ENCODE peak calls at places on chromosome 1, in nine cellular contexts. One of them, this sample, is unnamed.

GRCh38 chr1:41919764-41920397 is 1.2 kb upstream of the HIVEP3 start:
- DNase-seq in mucosa of descending colon: peak
- DNase-seq in cardiac muscle cell: peak
- DNase-seq in fibroblast of mammary gland: no peak
- DNase-seq in H1: no peak
- DNase-seq in kidney epithelial cell: no peak
- DNase-seq in neural progenitor cell: peak
- DNase-seq in WTC11: peak
- DNase-seq in endothelial cell: no peak
- DNase-seq in this sample: peak

GRCh38 chr1:228902781-228903572 is 167.7 kb downstream of the RHOU start:
- DNase-seq in mucosa of descending colon: peak
- DNase-seq in fibroblast of mammary gland: peak
- DNase-seq in WTC11: no peak
- DNase-seq in neural progenitor cell: no peak
- DNase-seq in H1: no peak
- DNase-seq in endothelial cell: no peak
- DNase-seq in kidney epithelial cell: peak
- DNase-seq in cardiac muscle cell: no peak
- DNase-seq in this sample: no peak

GRCh38 chr1:52348704-52349301 is 17.2 kb downstream of the CC2D1B start:
- DNase-seq in WTC11: peak
- DNase-seq in cardiac muscle cell: peak
- DNase-seq in neural progenitor cell: peak
- DNase-seq in endothelial cell: peak
- DNase-seq in kidney epithelial cell: no peak
- DNase-seq in fibroblast of mammary gland: peak
- DNase-seq in H1: peak
- DNase-seq in mucosa of descending colon: no peak
- DNase-seq in this sample: no peak

GRCh38 chr1:161919229-161919628 is 104.4 kb downstream of the OLFML2B start:
- DNase-seq in neural progenitor cell: no peak
- DNase-seq in fibroblast of mammary gland: no peak
- DNase-seq in H1: no peak
- DNase-seq in mucosa of descending colon: no peak
- DNase-seq in endothelial cell: no peak
- DNase-seq in WTC11: no peak
- DNase-seq in kidney epithelial cell: no peak
- DNase-seq in cardiac muscle cell: no peak
- DNase-seq in this sample: no peak

GRCh38 chr1:160780398-160780755 is 15.6 kb upstream of the LY9 start:
- DNase-seq in kidney epithelial cell: no peak
- DNase-seq in WTC11: no peak
- DNase-seq in H1: no peak
- DNase-seq in mucosa of descending colon: no peak
- DNase-seq in endothelial cell: no peak
- DNase-seq in cardiac muscle cell: no peak
- DNase-seq in neural progenitor cell: no peak
- DNase-seq in fibroblast of mammary gland: no peak
- DNase-seq in this sample: no peak

GRCh38 chr1:109485001-109485400 is 1.3 kb downstream of the ATXN7L2 start:
- DNase-seq in neural progenitor cell: no peak
- DNase-seq in endothelial cell: no peak
- DNase-seq in kidney epithelial cell: no peak
- DNase-seq in mucosa of descending colon: no peak
- DNase-seq in WTC11: no peak
- DNase-seq in cardiac muscle cell: no peak
- DNase-seq in H1: no peak
- DNase-seq in fibroblast of mammary gland: peak
- DNase-seq in this sample: no peak

GRCh38 chr1:194338241-194338948 is 1152.0 kb upstream of the B3GALT2 start:
- DNase-seq in mucosa of descending colon: no peak
- DNase-seq in kidney epithelial cell: no peak
- DNase-seq in fibroblast of mammary gland: no peak
- DNase-seq in neural progenitor cell: no peak
- DNase-seq in endothelial cell: no peak
- DNase-seq in WTC11: no peak
- DNase-seq in cardiac muscle cell: no peak
- DNase-seq in H1: no peak
- DNase-seq in this sample: no peak

GRCh38 chr1:61056674-61057439 is 25.5 kb upstream of the NFIA start:
- DNase-seq in neural progenitor cell: peak
- DNase-seq in H1: no peak
- DNase-seq in WTC11: no peak
- DNase-seq in fibroblast of mammary gland: peak
- DNase-seq in endothelial cell: peak
- DNase-seq in cardiac muscle cell: peak
- DNase-seq in kidney epithelial cell: no peak
- DNase-seq in mucosa of descending colon: peak
- DNase-seq in this sample: no peak

GRCh38 chr1:186403632-186404031 is 28.0 kb downstream of the ODR4 start:
- DNase-seq in cardiac muscle cell: no peak
- DNase-seq in endothelial cell: no peak
- DNase-seq in neural progenitor cell: no peak
- DNase-seq in WTC11: no peak
- DNase-seq in mucosa of descending colon: no peak
- DNase-seq in H1: no peak
- DNase-seq in kidney epithelial cell: no peak
- DNase-seq in fibroblast of mammary gland: no peak
- DNase-seq in this sample: no peak

GRCh38 chr1:206803221-206803730 is 31.0 kb upstream of the IL10 start:
- DNase-seq in fibroblast of mammary gland: no peak
- DNase-seq in cardiac muscle cell: no peak
- DNase-seq in endothelial cell: no peak
- DNase-seq in WTC11: no peak
- DNase-seq in kidney epithelial cell: no peak
- DNase-seq in neural progenitor cell: no peak
- DNase-seq in mucosa of descending colon: no peak
- DNase-seq in H1: no peak
- DNase-seq in this sample: peak

GRCh38 chr1:95503371-95504145 is 269.5 kb downstream of the RWDD3 start:
- DNase-seq in kidney epithelial cell: no peak
- DNase-seq in H1: no peak
- DNase-seq in neural progenitor cell: no peak
- DNase-seq in WTC11: no peak
- DNase-seq in endothelial cell: no peak
- DNase-seq in mucosa of descending colon: no peak
- DNase-seq in fibroblast of mammary gland: no peak
- DNase-seq in cardiac muscle cell: no peak
- DNase-seq in this sample: no peak

GRCh38 chr1:43931711-43932660 is 1.6 kb upstream of the ARTN start:
- DNase-seq in neural progenitor cell: no peak
- DNase-seq in fibroblast of mammary gland: no peak
- DNase-seq in cardiac muscle cell: peak
- DNase-seq in mucosa of descending colon: no peak
- DNase-seq in WTC11: no peak
- DNase-seq in H1: no peak
- DNase-seq in endothelial cell: no peak
- DNase-seq in kidney epithelial cell: no peak
- DNase-seq in this sample: no peak

GRCh38 chr1:43930949-43931275 is 2.7 kb upstream of the ARTN start:
- DNase-seq in cardiac muscle cell: no peak
- DNase-seq in WTC11: no peak
- DNase-seq in fibroblast of mammary gland: no peak
- DNase-seq in mucosa of descending colon: no peak
- DNase-seq in H1: no peak
- DNase-seq in neural progenitor cell: no peak
- DNase-seq in endothelial cell: no peak
- DNase-seq in kidney epithelial cell: no peak
- DNase-seq in this sample: no peak

GRCh38 chr1:43932786-43933385 is 715 bp upstream of the ARTN start:
- DNase-seq in neural progenitor cell: no peak
- DNase-seq in fibroblast of mammary gland: peak
- DNase-seq in H1: no peak
- DNase-seq in kidney epithelial cell: no peak
- DNase-seq in cardiac muscle cell: no peak
- DNase-seq in mucosa of descending colon: no peak
- DNase-seq in endothelial cell: no peak
- DNase-seq in WTC11: no peak
- DNase-seq in this sample: peak

GRCh38 chr1:43933386-43934278 is at the start of gene ARTN:
- DNase-seq in endothelial cell: peak
- DNase-seq in H1: no peak
- DNase-seq in neural progenitor cell: peak
- DNase-seq in kidney epithelial cell: no peak
- DNase-seq in cardiac muscle cell: peak
- DNase-seq in WTC11: peak
- DNase-seq in fibroblast of mammary gland: no peak
- DNase-seq in mucosa of descending colon: peak
- DNase-seq in this sample: peak

DNA sequence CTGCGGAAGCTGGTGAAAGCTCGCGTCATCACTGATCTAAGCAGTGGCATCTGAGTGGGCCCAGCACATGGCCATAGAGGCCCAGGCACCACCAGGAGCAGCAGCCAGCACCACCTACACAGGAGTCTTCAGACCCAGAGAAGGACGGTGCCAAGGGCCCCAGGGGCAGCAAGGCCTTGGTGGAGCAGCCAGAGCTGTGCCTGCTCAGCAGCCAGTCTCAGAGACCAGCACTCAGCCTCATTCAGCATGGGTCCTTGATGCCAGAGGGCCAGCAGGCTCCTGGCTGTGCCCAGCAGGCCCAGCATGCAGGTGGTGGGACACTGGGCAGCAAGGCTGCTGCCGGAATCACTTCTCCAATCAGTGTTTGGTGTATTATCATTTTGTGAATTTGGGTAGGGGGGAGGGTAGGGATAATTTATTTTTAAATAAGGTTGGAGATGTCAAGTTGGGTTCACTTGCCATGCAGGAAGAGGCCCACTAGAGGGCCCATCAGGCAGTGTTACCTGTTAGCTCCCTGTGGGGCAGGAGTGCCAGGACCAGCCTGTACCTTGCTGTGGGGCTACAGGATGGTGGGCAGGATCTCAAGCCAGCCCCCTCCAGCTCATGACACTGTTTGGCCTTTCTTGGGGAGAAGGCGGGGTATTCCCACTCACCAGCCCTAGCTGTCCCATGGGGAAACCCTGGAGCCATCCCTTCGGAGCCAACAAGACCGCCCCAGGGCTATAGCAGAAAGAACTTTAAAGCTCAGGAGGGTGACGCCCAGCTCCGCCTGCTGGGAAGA is 3.2 kb upstream of the ARTN start:
- DNase-seq in H1: no peak
- DNase-seq in mucosa of descending colon: no peak
- DNase-seq in endothelial cell: peak
- DNase-seq in WTC11: peak
- DNase-seq in kidney epithelial cell: no peak
- DNase-seq in neural progenitor cell: peak
- DNase-seq in fibroblast of mammary gland: no peak
- DNase-seq in cardiac muscle cell: no peak
- DNase-seq in this sample: peak
- TF ChIP-seq CTCF in H1: peak
- TF ChIP-seq CTCF in mucosa of descending colon: peak
- TF ChIP-seq CTCF in endothelial cell: peak
- TF ChIP-seq CTCF in WTC11: peak
- TF ChIP-seq CTCF in kidney epithelial cell: peak
- TF ChIP-seq CTCF in neural progenitor cell: peak
- TF ChIP-seq CTCF in fibroblast of mammary gland: peak
- TF ChIP-seq CTCF in cardiac muscle cell: peak
- TF ChIP-seq CTCF in this sample: peak

DNA sequence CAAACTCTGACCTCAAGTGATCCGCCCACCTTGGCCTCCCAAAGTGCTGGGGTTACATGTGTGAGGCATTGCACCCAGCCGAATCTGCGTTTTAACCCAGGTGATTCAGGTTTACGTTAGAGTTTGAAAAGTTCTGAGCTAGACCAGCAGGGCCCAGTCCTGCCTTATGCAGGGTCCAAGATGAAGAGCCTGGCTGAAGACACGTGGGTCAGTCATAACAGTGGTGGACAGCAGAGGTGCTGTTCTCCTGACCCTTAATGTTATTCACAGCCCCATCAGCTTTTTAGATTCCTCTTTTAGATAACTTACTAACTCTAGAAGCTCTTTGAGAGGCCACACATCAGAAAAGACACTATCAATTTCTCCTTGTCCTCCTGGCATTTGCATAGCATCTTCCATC is 50.0 kb downstream of the GNG4 start:
- DNase-seq in mucosa of descending colon: no peak
- DNase-seq in endothelial cell: no peak
- DNase-seq in WTC11: no peak
- DNase-seq in kidney epithelial cell: no peak
- DNase-seq in fibroblast of mammary gland: no peak
- DNase-seq in H1: no peak
- DNase-seq in cardiac muscle cell: no peak
- DNase-seq in neural progenitor cell: no peak
- DNase-seq in this sample: no peak
- TF ChIP-seq CTCF in mucosa of descending colon: no peak
- TF ChIP-seq CTCF in endothelial cell: peak
- TF ChIP-seq CTCF in WTC11: no peak
- TF ChIP-seq CTCF in kidney epithelial cell: no peak
- TF ChIP-seq CTCF in fibroblast of mammary gland: no peak
- TF ChIP-seq CTCF in H1: no peak
- TF ChIP-seq CTCF in cardiac muscle cell: no peak
- TF ChIP-seq CTCF in neural progenitor cell: no peak
- TF ChIP-seq CTCF in this sample: no peak

GRCh38 chr1:16006552-16007485 is 2.8 kb downstream of the SRARP start:
- DNase-seq in cardiac muscle cell: no peak
- DNase-seq in WTC11: no peak
- DNase-seq in H1: no peak
- DNase-seq in neural progenitor cell: no peak
- DNase-seq in kidney epithelial cell: no peak
- DNase-seq in endothelial cell: no peak
- DNase-seq in fibroblast of mammary gland: peak
- DNase-seq in mucosa of descending colon: peak
- DNase-seq in this sample: peak
- TF ChIP-seq CTCF in cardiac muscle cell: peak
- TF ChIP-seq CTCF in WTC11: peak
- TF ChIP-seq CTCF in H1: peak
- TF ChIP-seq CTCF in neural progenitor cell: no peak
- TF ChIP-seq CTCF in kidney epithelial cell: no peak
- TF ChIP-seq CTCF in endothelial cell: no peak
- TF ChIP-seq CTCF in fibroblast of mammary gland: peak
- TF ChIP-seq CTCF in mucosa of descending colon: no peak
- TF ChIP-seq CTCF in this sample: peak

DNA sequence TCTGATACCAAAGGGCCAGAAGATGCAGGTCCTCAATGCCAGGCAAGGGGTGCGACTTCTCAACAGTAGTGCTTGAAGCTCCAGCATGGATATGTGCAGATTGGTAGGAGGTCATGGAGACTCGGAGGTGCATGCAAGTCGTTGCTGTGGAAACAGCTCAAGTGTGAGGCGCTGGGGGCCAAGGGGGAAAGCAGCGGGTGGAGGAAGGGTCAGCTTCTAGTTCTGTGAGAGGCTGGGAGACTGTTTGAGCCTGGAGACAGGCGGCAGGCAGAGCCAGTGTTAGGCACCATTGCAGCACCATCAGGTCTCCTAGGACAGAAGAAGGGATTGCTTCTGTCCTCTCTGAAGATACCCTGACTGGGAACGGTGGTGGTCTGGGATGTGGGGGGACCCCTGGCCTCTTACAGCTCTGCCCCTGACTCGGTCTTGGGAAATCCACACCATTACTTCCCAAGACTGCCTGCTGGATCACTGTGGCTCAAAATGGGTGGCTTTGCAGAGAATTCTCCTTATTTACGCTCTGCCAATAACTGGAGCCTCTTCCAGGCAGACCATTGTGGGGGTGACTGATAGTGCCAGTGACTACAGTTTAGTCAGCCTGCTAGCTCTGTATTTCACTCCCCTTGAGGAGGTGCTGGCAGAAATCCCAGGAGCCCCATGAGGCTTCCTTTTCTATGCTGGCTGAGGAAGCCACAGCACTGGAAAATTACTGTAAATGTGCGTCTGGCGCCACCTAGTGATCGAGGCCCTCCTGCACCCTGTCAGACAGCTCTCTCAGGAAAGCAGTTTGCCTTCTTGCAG is 46.3 kb upstream of the VANGL1 start:
- DNase-seq in WTC11: peak
- DNase-seq in neural progenitor cell: peak
- DNase-seq in cardiac muscle cell: peak
- DNase-seq in fibroblast of mammary gland: peak
- DNase-seq in endothelial cell: peak
- DNase-seq in mucosa of descending colon: peak
- DNase-seq in H1: peak
- DNase-seq in kidney epithelial cell: peak
- DNase-seq in this sample: peak
- TF ChIP-seq CTCF in WTC11: peak
- TF ChIP-seq CTCF in neural progenitor cell: peak
- TF ChIP-seq CTCF in cardiac muscle cell: peak
- TF ChIP-seq CTCF in fibroblast of mammary gland: peak
- TF ChIP-seq CTCF in endothelial cell: peak
- TF ChIP-seq CTCF in mucosa of descending colon: peak
- TF ChIP-seq CTCF in H1: peak
- TF ChIP-seq CTCF in kidney epithelial cell: peak
- TF ChIP-seq CTCF in this sample: peak